ENCODE peak calls at places on chromosomes 6 and 20, in four cellular contexts. Y is AG04450, G is A549, O is psoas muscle. S is an unnamed sample. For H3K9me3, the result is how much of the 10 kb centered on the place peaks cover.

GRCh38 chr20:38735172-38735571 is 10.9 kb downstream of the SLC32A1 start:
- DNase-seq in Y (no peak), O (no peak), G (no peak), S (no peak)

GRCh38 chr6:90227165-90227564 is 69.5 kb downstream of the BACH2 start:
- DNase-seq in O (no peak), G (no peak), Y (no peak), S (peak)

GRCh38 chr6:112701201-112701600 is 354.1 kb downstream of the RFPL4B start:
- DNase-seq in G (no peak), O (peak), Y (no peak), S (no peak)

GRCh38 chr6:132929141-132929540 is 114.8 kb downstream of the RPS12 start:
- DNase-seq in O (no peak), Y (no peak), G (no peak), S (no peak)

GRCh38 chr6:159727717-159728440 is 573 bp downstream of the WTAP start:
- DNase-seq in Y (no peak), O (no peak), G (no peak), S (no peak)

GRCh38 chr6:85674604-85675003 is 31.9 kb upstream of the SYNCRIP start:
- DNase-seq in G (no peak), O (no peak), Y (no peak), S (no peak)

GRCh38 chr6:63440057-63440456 is 120.3 kb upstream of the LGSN start:
- DNase-seq in G (peak), Y (no peak), O (no peak), S (no peak)

GRCh38 chr6:161437851-161438250 is 164.0 kb upstream of the AGPAT4 start:
- DNase-seq in Y (no peak), G (no peak), O (no peak), S (no peak)

GRCh38 chr6:70375166-70375565 is 38.1 kb upstream of the FAM135A start:
- DNase-seq in Y (no peak), O (no peak), G (no peak), S (peak)

GRCh38 chr20:21739682-21740081 is 34.2 kb downstream of the PAX1 start:
- DNase-seq in O (no peak), Y (no peak), G (no peak), S (no peak)

GRCh38 chr20:62246872-62247652 is 8.7 kb downstream of the OSBPL2 start:
- DNase-seq in G (no peak), Y (no peak), O (peak), S (no peak)

GRCh38 chr6:45631396-45631795 is 253.7 kb upstream of the SUPT3H start:
- DNase-seq in O (no peak), Y (no peak), G (no peak), S (no peak)

GRCh38 chr20:54284928-54285704 is 77.2 kb downstream of the PFDN4 start:
- DNase-seq in G (no peak), Y (no peak), O (no peak), S (peak)

GRCh38 chr6:52560462-52560861 is 16.4 kb downstream of the TRAM2 start:
- DNase-seq in G (no peak), O (no peak), Y (no peak), S (no peak)

GRCh38 chr20:17679786-17680127 is 2.3 kb downstream of the RRBP1 start:
- DNase-seq in Y (no peak), G (no peak), O (no peak), S (no peak)

GRCh38 chr6:152634773-152635172 is 2.4 kb downstream of the SYNE1 start:
- DNase-seq in G (no peak), O (no peak), Y (no peak), S (no peak)

GRCh38 chr6:170085475-170086401 is 205.1 kb downstream of the DLL1 start:
- DNase-seq in Y (no peak), G (no peak), O (no peak), S (no peak)

GRCh38 chr20:764255-764654 is 4.0 kb downstream of the SLC52A3 start:
- DNase-seq in G (no peak), Y (no peak), O (no peak), S (no peak)

GRCh38 chr6:26475823-26476729 is 18.3 kb downstream of the BTN2A1 start:
- DNase-seq in Y (no peak), O (no peak), G (no peak), S (peak)

GRCh38 chr6:36329798-36330291 is 6.8 kb downstream of the BNIP5 start:
- DNase-seq in O (no peak), Y (no peak), G (no peak), S (no peak)

GRCh38 chr6:150723857-150724256 is 124.2 kb downstream of the PLEKHG1 start:
- DNase-seq in G (no peak), O (no peak), Y (no peak), S (peak)

GRCh38 chr20:5172903-5173463 is 46.2 kb downstream of the CDS2 start:
- DNase-seq in Y (no peak), O (no peak), G (no peak), S (no peak)

GRCh38 chr6:45556828-45557227 is 179.1 kb upstream of the SUPT3H start:
- DNase-seq in Y (no peak), O (no peak), G (no peak), S (no peak)

GRCh38 chr6:166677941-166678340 is 50.9 kb upstream of the RPS6KA2 start:
- DNase-seq in O (no peak), G (no peak), Y (no peak), S (no peak)

GRCh38 chr20:1875762-1876161 is 19.4 kb upstream of the SIRPA start:
- DNase-seq in G (no peak), Y (no peak), O (no peak), S (peak)

GRCh38 chr20:13271977-13272975 is 51.2 kb downstream of the ISM1 start:
- DNase-seq in O (peak), Y (no peak), G (no peak), S (no peak)

GRCh38 chr6:37175332-37176267 is 5.6 kb downstream of the PIM1 start:
- DNase-seq in Y (no peak), G (no peak), O (no peak), S (no peak)

GRCh38 chr20:62339647-62340062 is 27.5 kb downstream of the LAMA5 start:
- DNase-seq in Y (no peak), G (no peak), O (peak), S (no peak)

GRCh38 chr20:24738981-24739633 is 210.0 kb upstream of the CST7 start:
- DNase-seq in O (no peak), G (no peak), Y (no peak), S (no peak)

GRCh38 chr6:52820198-52820597 is 16.6 kb upstream of the GSTA1 start:
- DNase-seq in Y (no peak), O (no peak), G (no peak), S (no peak)

GRCh38 chr6:167934426-167934864 is 63.0 kb upstream of the KIF25 start:
- DNase-seq in O (no peak), Y (no peak), G (no peak), S (no peak)

GRCh38 chr6:106056738-106057390 is 29.3 kb upstream of the PRDM1 start:
- DNase-seq in O (no peak), Y (no peak), G (no peak), S (no peak)

GRCh38 chr6:118186676-118187567 is 279.9 kb downstream of the SLC35F1 start:
- DNase-seq in Y (no peak), G (no peak), O (no peak), S (no peak)

GRCh38 chr20:25987073-25987927 is 290.6 kb upstream of the ZNF337 start:
- DNase-seq in G (peak), Y (no peak), O (peak), S (peak)

GRCh38 chr6:28537509-28538140 is 11.9 kb downstream of the GPX5 start:
- DNase-seq in Y (no peak), O (no peak), G (peak), S (no peak)

GRCh38 chr6:113427617-113428016 is 429.5 kb upstream of the MARCKS start:
- DNase-seq in G (no peak), Y (no peak), O (no peak), S (no peak)

GRCh38 chr20:33211817-33212424 is 5.2 kb upstream of the BPIFA3 start:
- DNase-seq in O (no peak), Y (no peak), G (peak), S (no peak)

GRCh38 chr20:33210371-33210770 is 6.8 kb upstream of the BPIFA3 start:
- DNase-seq in Y (no peak), O (no peak), G (no peak), S (no peak)

GRCh38 chr20:33209789-33210188 is 7.4 kb upstream of the BPIFA3 start:
- DNase-seq in O (peak), Y (peak), G (peak), S (peak)
- H3K4me3 ChIP-seq in O (no peak), Y (no peak), G (no peak), S (no peak)

GRCh38 chr20:51470907-51471411 is 71.6 kb downstream of the NFATC2 start:
- DNase-seq in Y (no peak), G (no peak), O (no peak), S (no peak)
- H3K27ac ChIP-seq in Y (no peak), G (no peak), O (no peak), S (no peak)

DNA sequence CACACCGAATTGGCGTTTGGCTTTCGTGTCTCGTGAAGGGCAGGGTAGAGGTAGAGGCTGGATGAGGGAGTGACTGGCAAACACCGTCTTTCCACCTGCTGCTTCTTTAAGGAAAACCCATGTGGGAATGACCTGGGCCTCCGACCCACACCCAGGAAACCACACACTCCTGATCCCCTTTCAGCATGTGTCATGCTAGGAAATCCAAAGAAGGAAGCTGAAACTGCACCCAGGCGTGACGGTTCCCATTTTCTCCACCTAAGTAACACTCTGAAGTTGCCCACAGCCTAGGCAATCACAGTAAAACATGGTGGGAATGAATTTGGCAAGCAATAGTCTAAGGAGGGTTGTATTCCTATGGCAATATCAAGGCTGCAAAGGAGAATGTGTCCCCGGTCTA is 538.4 kb upstream of the NOX3 start:
- DNase-seq in O (no peak), Y (no peak), G (no peak), S (no peak)
- H3K9me3 ChIP-seq in O (under half), Y (under half), G (under half), S (under half)

GRCh38 chr6:30541515-30542403 is 14.5 kb downstream of the GNL1 start:
- DNase-seq in O (peak), G (peak), Y (peak), S (peak)
- H3K4me3 ChIP-seq in O (peak), G (peak), Y (peak), S (peak)

GRCh38 chr6:39189131-39189530 is 40.1 kb downstream of the KCNK5 start:
- DNase-seq in G (no peak), O (no peak), Y (no peak), S (no peak)
- H3K27ac ChIP-seq in G (no peak), O (no peak), Y (no peak), S (no peak)

GRCh38 chr6:137211910-137212309 is 7.3 kb downstream of the IFNGR1 start:
- DNase-seq in O (no peak), G (no peak), Y (no peak), S (no peak)

GRCh38 chr6:137210903-137211302 is 8.3 kb downstream of the IFNGR1 start:
- DNase-seq in Y (no peak), O (no peak), G (no peak), S (no peak)

GRCh38 chr6:137213813-137214212 is 5.4 kb downstream of the IFNGR1 start:
- DNase-seq in G (no peak), O (no peak), Y (no peak), S (no peak)

GRCh38 chr6:137214931-137215330 is 4.3 kb downstream of the IFNGR1 start:
- DNase-seq in O (no peak), G (no peak), Y (no peak), S (no peak)

DNA sequence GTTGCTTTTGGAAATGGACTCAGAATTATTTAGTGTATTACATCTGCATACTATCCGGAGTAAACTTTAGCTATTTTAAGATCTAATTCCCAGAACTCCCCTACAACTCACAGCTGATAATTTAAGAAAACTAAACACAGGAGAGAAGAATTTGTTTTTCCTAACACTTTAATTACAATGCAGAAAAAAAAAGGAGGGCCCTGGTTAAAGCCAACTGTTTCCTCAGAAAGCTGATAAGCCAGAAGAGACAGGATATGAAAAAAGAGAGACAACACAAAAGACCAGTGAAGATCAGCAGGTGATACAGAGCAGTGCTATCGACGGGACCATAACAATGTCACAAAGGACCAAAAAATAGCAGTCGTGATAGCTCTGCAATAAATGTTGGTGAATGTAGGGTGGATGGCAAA is 5.8 kb downstream of the IFNGR1 start:
- DNase-seq in G (no peak), O (no peak), Y (no peak), S (no peak)
- H3K9me3 ChIP-seq in G (under half), O (under half), Y (under half), S (under half)

DNA sequence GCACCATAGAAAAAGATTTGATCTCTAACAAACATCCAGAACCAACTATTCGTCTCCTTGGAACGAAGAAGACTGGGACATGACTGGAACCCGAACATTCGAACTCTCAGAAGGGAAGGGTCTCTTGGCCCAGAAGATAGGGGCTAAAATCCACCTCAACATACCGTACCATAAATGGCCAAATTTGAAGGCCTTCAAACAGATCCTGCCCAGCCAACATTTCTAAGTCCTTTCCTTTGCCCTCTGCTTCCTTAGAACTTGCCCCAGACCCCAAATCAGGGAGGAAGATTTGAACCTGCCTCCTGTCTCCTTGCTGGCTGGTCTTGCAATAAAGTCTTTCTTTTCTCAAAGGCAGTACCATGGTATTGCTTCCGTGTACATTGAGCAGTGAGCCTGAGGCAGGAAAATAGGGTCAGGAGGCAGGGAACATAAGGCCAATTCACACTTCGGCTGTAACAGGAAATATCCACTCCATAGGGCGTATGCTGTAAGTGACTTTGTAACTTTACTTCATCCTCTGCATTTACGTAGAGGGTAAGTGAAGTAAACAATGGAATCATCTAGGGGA is 1.8 kb upstream of the PXDC1 start:
- DNase-seq in G (no peak), O (no peak), Y (no peak), S (no peak)
- H3K4me3 ChIP-seq in G (no peak), O (no peak), Y (no peak), S (no peak)

GRCh38 chr6:41059569-41059968 is 6.6 kb downstream of the APOBEC2 start:
- DNase-seq in G (no peak), Y (no peak), O (no peak), S (no peak)
- H3K27ac ChIP-seq in G (no peak), Y (no peak), O (peak), S (no peak)

S was measured in SJSA1.